ENCODE peak calls at places on chromosomes 6 and 20, in eight cellular contexts. K, N, T, E, H, M, D and V are unnamed samples.

GRCh38 chr6:136647363-136647763 is 97.1 kb upstream of the MAP7 start:
- DNase-seq in K (no peak), N (peak), T (no peak), E (no peak), H (peak), M (no peak), D (peak), V (no peak)

GRCh38 chr6:94389218-94389617 is 969.9 kb upstream of the EPHA7 start:
- DNase-seq in K (no peak), N (no peak), T (no peak), E (no peak), H (no peak), M (no peak), D (peak), V (no peak)

GRCh38 chr20:47792021-47792618 is 6.8 kb upstream of the SULF2 start:
- DNase-seq in K (no peak), N (peak), T (no peak), E (no peak), H (no peak), M (peak), D (peak), V (no peak)

GRCh38 chr6:2209226-2209809 is 36.1 kb downstream of the GMDS start:
- DNase-seq in K (peak), N (no peak), T (no peak), E (peak), H (peak), M (peak), D (peak), V (no peak)

GRCh38 chr6:169844946-169845345 is 93.5 kb downstream of the ERMARD start:
- DNase-seq in K (no peak), N (no peak), T (no peak), E (no peak), H (no peak), M (no peak), D (no peak), V (no peak)

GRCh38 chr20:58418949-58419748 is 30.1 kb downstream of the VAPB start:
- DNase-seq in K (no peak), N (no peak), T (no peak), E (no peak), H (no peak), M (no peak), D (no peak), V (no peak)

GRCh38 chr6:6221829-6222535 is 98.5 kb downstream of the F13A1 start:
- DNase-seq in K (peak), N (no peak), T (peak), E (no peak), H (peak), M (no peak), D (no peak), V (no peak)

GRCh38 chr6:15063253-15063853 is 182.5 kb upstream of the JARID2 start:
- DNase-seq in K (no peak), N (no peak), T (no peak), E (no peak), H (no peak), M (no peak), D (no peak), V (peak)

GRCh38 chr6:137496909-137497721 is 2.9 kb upstream of the OLIG3 start:
- DNase-seq in K (no peak), N (no peak), T (peak), E (no peak), H (no peak), M (no peak), D (no peak), V (no peak)

GRCh38 chr6:156925718-156926607 is 148.8 kb downstream of the ARID1B start:
- DNase-seq in K (no peak), N (no peak), T (no peak), E (no peak), H (no peak), M (no peak), D (peak), V (no peak)

GRCh38 chr6:129683606-129684322 is 26.2 kb downstream of the ARHGAP18 start:
- DNase-seq in K (peak), N (peak), T (no peak), E (no peak), H (peak), M (peak), D (peak), V (peak)

GRCh38 chr20:56249244-56249955 is 868 bp downstream of the MC3R start:
- DNase-seq in K (peak), N (no peak), T (peak), E (no peak), H (peak), M (peak), D (no peak), V (no peak)

GRCh38 chr20:56515657-56516381 is 8.7 kb upstream of the FAM209A start:
- DNase-seq in K (no peak), N (no peak), T (no peak), E (no peak), H (no peak), M (no peak), D (peak), V (no peak)

GRCh38 chr6:71250050-71250689 is 38.4 kb upstream of the OGFRL1 start:
- DNase-seq in K (no peak), N (peak), T (no peak), E (no peak), H (no peak), M (no peak), D (peak), V (no peak)

GRCh38 chr20:52060794-52061714 is 130.5 kb downstream of the ZFP64 start:
- DNase-seq in K (peak), N (no peak), T (no peak), E (no peak), H (no peak), M (no peak), D (peak), V (no peak)

GRCh38 chr6:137743493-137743892 is 123.6 kb upstream of the TNFAIP3 start:
- DNase-seq in K (no peak), N (no peak), T (no peak), E (no peak), H (no peak), M (no peak), D (no peak), V (peak)

GRCh38 chr6:31697555-31697954 is 5.6 kb downstream of the ABHD16A start:
- DNase-seq in K (no peak), N (no peak), T (no peak), E (no peak), H (no peak), M (no peak), D (no peak), V (no peak)

GRCh38 chr6:144660545-144660944 is 375.4 kb downstream of the UTRN start:
- DNase-seq in K (peak), N (no peak), T (no peak), E (no peak), H (no peak), M (no peak), D (no peak), V (no peak)

GRCh38 chr6:69917834-69918233 is 51.5 kb downstream of the COL19A1 start:
- DNase-seq in K (no peak), N (peak), T (no peak), E (no peak), H (no peak), M (no peak), D (no peak), V (peak)

GRCh38 chr20:56628873-56629463 is at the start of gene TFAP2C:
- DNase-seq in K (peak), N (peak), T (peak), E (peak), H (peak), M (peak), D (no peak), V (no peak)

GRCh38 chr20:4018015-4018748 is 2.8 kb upstream of the RNF24 start:
- DNase-seq in K (no peak), N (no peak), T (no peak), E (no peak), H (no peak), M (no peak), D (no peak), V (no peak)

GRCh38 chr20:39985276-39985675 is 703.8 kb downstream of the MAFB start:
- DNase-seq in K (no peak), N (no peak), T (no peak), E (no peak), H (no peak), M (no peak), D (no peak), V (no peak)

GRCh38 chr6:91860951-91861350 is 1274.1 kb upstream of the MAP3K7 start:
- DNase-seq in K (no peak), N (no peak), T (no peak), E (no peak), H (no peak), M (no peak), D (no peak), V (no peak)

GRCh38 chr6:129251669-129252376 is 368.9 kb downstream of the LAMA2 start:
- DNase-seq in K (peak), N (peak), T (peak), E (peak), H (peak), M (peak), D (peak), V (peak)

GRCh38 chr6:17054647-17055046 is 47.2 kb upstream of the STMND1 start:
- DNase-seq in K (no peak), N (no peak), T (no peak), E (no peak), H (no peak), M (no peak), D (no peak), V (peak)

GRCh38 chr20:8043687-8044278 is 24.2 kb upstream of the TMX4 start:
- DNase-seq in K (peak), N (peak), T (peak), E (peak), H (no peak), M (peak), D (peak), V (peak)

GRCh38 chr6:156950084-156950483 is 172.9 kb downstream of the ARID1B start:
- DNase-seq in K (no peak), N (no peak), T (no peak), E (no peak), H (no peak), M (no peak), D (no peak), V (no peak)

GRCh38 chr6:22709804-22710203 is 140.4 kb downstream of the HDGFL1 start:
- DNase-seq in K (no peak), N (no peak), T (no peak), E (no peak), H (no peak), M (no peak), D (peak), V (no peak)

GRCh38 chr6:38192486-38192885 is 373.0 kb downstream of the ZFAND3 start:
- DNase-seq in K (no peak), N (no peak), T (no peak), E (no peak), H (no peak), M (no peak), D (no peak), V (no peak)

GRCh38 chr20:4471221-4471620 is 250.5 kb upstream of the PRND start:
- DNase-seq in K (no peak), N (no peak), T (no peak), E (no peak), H (no peak), M (no peak), D (peak), V (no peak)